ENCODE peak calls at places on chromosomes 4 and X, in nine cellular contexts. One of them, this sample, is unnamed.

GRCh38 chrX:46686003-46686645 is 72.8 kb downstream of the SLC9A7 start:
- DNase-seq in cardiac fibroblast: peak; percentile 52
- DNase-seq in endothelial cell of umbilical vein: peak; percentile 41
- DNase-seq in psoas muscle: no peak
- DNase-seq in AG09309: no peak
- DNase-seq in neural progenitor cell: peak; percentile 44
- DNase-seq in spleen: no peak
- DNase-seq in GM06990: no peak
- DNase-seq in fibroblast of lung: peak; percentile 52
- DNase-seq in this sample: peak; percentile 17

GRCh38 chr4:53622739-53623151 is 31.5 kb upstream of the LNX1 start:
- DNase-seq in psoas muscle: no peak
- DNase-seq in GM06990: no peak
- DNase-seq in cardiac fibroblast: peak; percentile 81
- DNase-seq in spleen: no peak
- DNase-seq in neural progenitor cell: no peak
- DNase-seq in fibroblast of lung: peak; percentile 80
- DNase-seq in AG09309: peak; percentile 90
- DNase-seq in endothelial cell of umbilical vein: no peak
- DNase-seq in this sample: no peak

GRCh38 chr4:7004331-7004730 is 38.8 kb upstream of the TADA2B start:
- DNase-seq in psoas muscle: no peak
- DNase-seq in fibroblast of lung: no peak
- DNase-seq in GM06990: no peak
- DNase-seq in neural progenitor cell: no peak
- DNase-seq in AG09309: peak; percentile 86
- DNase-seq in spleen: no peak
- DNase-seq in endothelial cell of umbilical vein: no peak
- DNase-seq in cardiac fibroblast: no peak
- DNase-seq in this sample: no peak

GRCh38 chr4:14924945-14925344 is 77.3 kb upstream of the CPEB2 start:
- DNase-seq in GM06990: no peak
- DNase-seq in psoas muscle: no peak
- DNase-seq in cardiac fibroblast: no peak
- DNase-seq in AG09309: no peak
- DNase-seq in spleen: peak; percentile 50
- DNase-seq in endothelial cell of umbilical vein: no peak
- DNase-seq in fibroblast of lung: no peak
- DNase-seq in neural progenitor cell: no peak
- DNase-seq in this sample: peak; percentile 46

GRCh38 chr4:176191974-176192373 is 3.4 kb downstream of the SPATA4 start:
- DNase-seq in neural progenitor cell: no peak
- DNase-seq in cardiac fibroblast: no peak
- DNase-seq in AG09309: no peak
- DNase-seq in spleen: no peak
- DNase-seq in endothelial cell of umbilical vein: peak; percentile 71
- DNase-seq in psoas muscle: no peak
- DNase-seq in GM06990: no peak
- DNase-seq in fibroblast of lung: peak; percentile 44
- DNase-seq in this sample: no peak

GRCh38 chr4:121376097-121376496 is 4.7 kb downstream of the QRFPR start:
- DNase-seq in cardiac fibroblast: no peak
- DNase-seq in spleen: no peak
- DNase-seq in GM06990: no peak
- DNase-seq in neural progenitor cell: no peak
- DNase-seq in fibroblast of lung: no peak
- DNase-seq in psoas muscle: no peak
- DNase-seq in endothelial cell of umbilical vein: no peak
- DNase-seq in AG09309: no peak
- DNase-seq in this sample: no peak

GRCh38 chrX:41481264-41482109 is 34.3 kb downstream of the NYX start:
- DNase-seq in AG09309: no peak
- DNase-seq in cardiac fibroblast: peak; percentile 13
- DNase-seq in neural progenitor cell: peak; percentile 50
- DNase-seq in spleen: no peak
- DNase-seq in fibroblast of lung: no peak
- DNase-seq in GM06990: no peak
- DNase-seq in psoas muscle: no peak
- DNase-seq in endothelial cell of umbilical vein: peak; percentile 2
- DNase-seq in this sample: no peak

GRCh38 chrX:115311666-115312065 is 22.2 kb downstream of the LUZP4 start:
- DNase-seq in spleen: peak; percentile 75
- DNase-seq in cardiac fibroblast: peak; percentile 3
- DNase-seq in psoas muscle: no peak
- DNase-seq in GM06990: peak; percentile 18
- DNase-seq in neural progenitor cell: peak; percentile 88
- DNase-seq in fibroblast of lung: no peak
- DNase-seq in AG09309: no peak
- DNase-seq in endothelial cell of umbilical vein: no peak
- DNase-seq in this sample: no peak

GRCh38 chrX:155577682-155578081 is 35.1 kb downstream of the TMLHE start:
- DNase-seq in fibroblast of lung: no peak
- DNase-seq in psoas muscle: no peak
- DNase-seq in spleen: no peak
- DNase-seq in neural progenitor cell: no peak
- DNase-seq in endothelial cell of umbilical vein: no peak
- DNase-seq in AG09309: no peak
- DNase-seq in GM06990: peak; percentile 7
- DNase-seq in cardiac fibroblast: no peak
- DNase-seq in this sample: no peak

GRCh38 chrX:153871946-153872878 is 13.8 kb downstream of the L1CAM start:
- DNase-seq in fibroblast of lung: no peak
- DNase-seq in psoas muscle: no peak
- DNase-seq in spleen: peak; percentile 66
- DNase-seq in endothelial cell of umbilical vein: no peak
- DNase-seq in AG09309: no peak
- DNase-seq in cardiac fibroblast: no peak
- DNase-seq in neural progenitor cell: no peak
- DNase-seq in GM06990: no peak
- DNase-seq in this sample: no peak

GRCh38 chr4:3199661-3200422 is 49.1 kb upstream of the MSANTD1 start:
- DNase-seq in GM06990: no peak
- DNase-seq in AG09309: peak; percentile 79
- DNase-seq in endothelial cell of umbilical vein: no peak
- DNase-seq in spleen: no peak
- DNase-seq in neural progenitor cell: no peak
- DNase-seq in fibroblast of lung: peak; percentile 31
- DNase-seq in cardiac fibroblast: no peak
- DNase-seq in psoas muscle: peak; percentile 80
- DNase-seq in this sample: no peak

GRCh38 chrX:1932231-1932630 is 317.4 kb downstream of the ASMT start:
- DNase-seq in psoas muscle: no peak
- DNase-seq in cardiac fibroblast: peak; percentile 78
- DNase-seq in neural progenitor cell: no peak
- DNase-seq in spleen: no peak
- DNase-seq in endothelial cell of umbilical vein: no peak
- DNase-seq in AG09309: peak; percentile 54
- DNase-seq in fibroblast of lung: no peak
- DNase-seq in GM06990: no peak
- DNase-seq in this sample: no peak

GRCh38 chr4:168995537-168996295 is 14.3 kb downstream of the CBR4 start:
- DNase-seq in psoas muscle: no peak
- DNase-seq in cardiac fibroblast: peak; percentile 39
- DNase-seq in neural progenitor cell: peak; percentile 21
- DNase-seq in spleen: no peak
- DNase-seq in fibroblast of lung: peak; percentile 37
- DNase-seq in AG09309: no peak
- DNase-seq in endothelial cell of umbilical vein: peak; percentile 24
- DNase-seq in GM06990: no peak
- DNase-seq in this sample: no peak

GRCh38 chrX:868248-868647 is 237.7 kb downstream of the SHOX start:
- DNase-seq in spleen: no peak
- DNase-seq in cardiac fibroblast: no peak
- DNase-seq in psoas muscle: no peak
- DNase-seq in fibroblast of lung: no peak
- DNase-seq in GM06990: no peak
- DNase-seq in AG09309: no peak
- DNase-seq in endothelial cell of umbilical vein: no peak
- DNase-seq in neural progenitor cell: no peak
- DNase-seq in this sample: no peak

GRCh38 chrX:140762061-140762460 is 52.5 kb downstream of the LINC00632 start:
- DNase-seq in cardiac fibroblast: peak; percentile 79
- DNase-seq in endothelial cell of umbilical vein: peak; percentile 46
- DNase-seq in psoas muscle: no peak
- DNase-seq in fibroblast of lung: peak; percentile 75
- DNase-seq in GM06990: no peak
- DNase-seq in spleen: no peak
- DNase-seq in neural progenitor cell: peak; percentile 75
- DNase-seq in AG09309: no peak
- DNase-seq in this sample: peak; percentile 26

GRCh38 chr4:158129649-158130048 is 43.2 kb downstream of the GASK1B start:
- DNase-seq in spleen: no peak
- DNase-seq in endothelial cell of umbilical vein: no peak
- DNase-seq in cardiac fibroblast: no peak
- DNase-seq in fibroblast of lung: no peak
- DNase-seq in GM06990: no peak
- DNase-seq in psoas muscle: no peak
- DNase-seq in AG09309: no peak
- DNase-seq in neural progenitor cell: no peak
- DNase-seq in this sample: no peak

GRCh38 chr4:87938746-87939145 is 36.8 kb upstream of the SPP1 start:
- DNase-seq in cardiac fibroblast: no peak
- DNase-seq in endothelial cell of umbilical vein: no peak
- DNase-seq in fibroblast of lung: no peak
- DNase-seq in psoas muscle: no peak
- DNase-seq in spleen: no peak
- DNase-seq in GM06990: no peak
- DNase-seq in AG09309: no peak
- DNase-seq in neural progenitor cell: no peak
- DNase-seq in this sample: no peak

GRCh38 chrX:12390301-12390700 is 252.0 kb downstream of the FRMPD4 start:
- DNase-seq in GM06990: no peak
- DNase-seq in endothelial cell of umbilical vein: no peak
- DNase-seq in psoas muscle: no peak
- DNase-seq in fibroblast of lung: peak; percentile 9
- DNase-seq in AG09309: peak; percentile 24
- DNase-seq in cardiac fibroblast: peak; percentile 51
- DNase-seq in neural progenitor cell: no peak
- DNase-seq in spleen: no peak
- DNase-seq in this sample: no peak

GRCh38 chrX:138853936-138854335 is 142.4 kb upstream of the FGF13 start:
- DNase-seq in psoas muscle: no peak
- DNase-seq in fibroblast of lung: no peak
- DNase-seq in GM06990: no peak
- DNase-seq in cardiac fibroblast: no peak
- DNase-seq in AG09309: no peak
- DNase-seq in spleen: no peak
- DNase-seq in neural progenitor cell: no peak
- DNase-seq in endothelial cell of umbilical vein: no peak
- DNase-seq in this sample: no peak

GRCh38 chr4:47061435-47061834 is 30.1 kb downstream of the GABRB1 start:
- DNase-seq in GM06990: no peak
- DNase-seq in psoas muscle: no peak
- DNase-seq in neural progenitor cell: no peak
- DNase-seq in fibroblast of lung: peak; percentile 72
- DNase-seq in AG09309: no peak
- DNase-seq in endothelial cell of umbilical vein: no peak
- DNase-seq in cardiac fibroblast: no peak
- DNase-seq in spleen: no peak
- DNase-seq in this sample: no peak

GRCh38 chr4:98659106-98659592 is 738 bp upstream of the TSPAN5 start:
- DNase-seq in fibroblast of lung: peak; percentile 59
- DNase-seq in spleen: no peak
- DNase-seq in AG09309: no peak
- DNase-seq in neural progenitor cell: peak; percentile 43
- DNase-seq in endothelial cell of umbilical vein: no peak
- DNase-seq in psoas muscle: no peak
- DNase-seq in GM06990: no peak
- DNase-seq in cardiac fibroblast: peak; percentile 51
- DNase-seq in this sample: no peak

GRCh38 chr4:139562839-139563238 is 6.8 kb upstream of the SETD7 start:
- DNase-seq in cardiac fibroblast: no peak
- DNase-seq in psoas muscle: no peak
- DNase-seq in spleen: no peak
- DNase-seq in neural progenitor cell: no peak
- DNase-seq in endothelial cell of umbilical vein: no peak
- DNase-seq in GM06990: no peak
- DNase-seq in fibroblast of lung: no peak
- DNase-seq in AG09309: no peak
- DNase-seq in this sample: no peak

GRCh38 chr4:103994059-103994458 is 274.3 kb upstream of the TACR3 start:
- DNase-seq in fibroblast of lung: peak; percentile 1
- DNase-seq in cardiac fibroblast: no peak
- DNase-seq in GM06990: no peak
- DNase-seq in spleen: no peak
- DNase-seq in neural progenitor cell: peak; percentile 22
- DNase-seq in psoas muscle: no peak
- DNase-seq in endothelial cell of umbilical vein: no peak
- DNase-seq in AG09309: no peak
- DNase-seq in this sample: no peak

GRCh38 chrX:128992107-128992971 is 531.0 kb downstream of the SMARCA1 start:
- DNase-seq in endothelial cell of umbilical vein: no peak
- DNase-seq in fibroblast of lung: no peak
- DNase-seq in cardiac fibroblast: no peak
- DNase-seq in psoas muscle: no peak
- DNase-seq in neural progenitor cell: no peak
- DNase-seq in GM06990: no peak
- DNase-seq in spleen: no peak
- DNase-seq in AG09309: no peak
- DNase-seq in this sample: no peak
- TF ChIP-seq CTCF in endothelial cell of umbilical vein: no peak
- TF ChIP-seq CTCF in fibroblast of lung: no peak
- TF ChIP-seq CTCF in cardiac fibroblast: no peak
- TF ChIP-seq CTCF in psoas muscle: no peak
- TF ChIP-seq CTCF in neural progenitor cell: peak; percentile 26
- TF ChIP-seq CTCF in GM06990: no peak
- TF ChIP-seq CTCF in spleen: no peak
- TF ChIP-seq CTCF in AG09309: no peak
- TF ChIP-seq CTCF in this sample: no peak

GRCh38 chrX:23797371-23798128 is 14.6 kb downstream of the SAT1 start:
- DNase-seq in fibroblast of lung: no peak
- DNase-seq in GM06990: no peak
- DNase-seq in endothelial cell of umbilical vein: peak; percentile 42
- DNase-seq in AG09309: no peak
- DNase-seq in psoas muscle: no peak
- DNase-seq in cardiac fibroblast: peak; percentile 10
- DNase-seq in neural progenitor cell: no peak
- DNase-seq in spleen: no peak
- DNase-seq in this sample: peak; percentile 54
- TF ChIP-seq CTCF in fibroblast of lung: no peak
- TF ChIP-seq CTCF in GM06990: no peak
- TF ChIP-seq CTCF in endothelial cell of umbilical vein: no peak
- TF ChIP-seq CTCF in AG09309: no peak
- TF ChIP-seq CTCF in psoas muscle: no peak
- TF ChIP-seq CTCF in cardiac fibroblast: no peak
- TF ChIP-seq CTCF in neural progenitor cell: no peak
- TF ChIP-seq CTCF in spleen: no peak
- TF ChIP-seq CTCF in this sample: no peak

GRCh38 chr4:147996840-147997239 is 265.0 kb downstream of the ARHGAP10 start:
- DNase-seq in cardiac fibroblast: no peak
- DNase-seq in AG09309: no peak
- DNase-seq in spleen: no peak
- DNase-seq in neural progenitor cell: no peak
- DNase-seq in endothelial cell of umbilical vein: no peak
- DNase-seq in psoas muscle: no peak
- DNase-seq in fibroblast of lung: no peak
- DNase-seq in GM06990: no peak
- DNase-seq in this sample: no peak
- TF ChIP-seq CTCF in cardiac fibroblast: no peak
- TF ChIP-seq CTCF in AG09309: no peak
- TF ChIP-seq CTCF in spleen: no peak
- TF ChIP-seq CTCF in neural progenitor cell: no peak
- TF ChIP-seq CTCF in endothelial cell of umbilical vein: no peak
- TF ChIP-seq CTCF in psoas muscle: no peak
- TF ChIP-seq CTCF in fibroblast of lung: no peak
- TF ChIP-seq CTCF in GM06990: no peak
- TF ChIP-seq CTCF in this sample: no peak

GRCh38 chr4:186669159-186669720 is 54.4 kb downstream of the FAT1 start:
- DNase-seq in fibroblast of lung: peak; percentile 81
- DNase-seq in spleen: no peak
- DNase-seq in endothelial cell of umbilical vein: peak; percentile 27
- DNase-seq in AG09309: peak; percentile 47
- DNase-seq in GM06990: no peak
- DNase-seq in cardiac fibroblast: peak; percentile 83
- DNase-seq in psoas muscle: no peak
- DNase-seq in neural progenitor cell: peak; percentile 41
- DNase-seq in this sample: no peak
- TF ChIP-seq CTCF in fibroblast of lung: peak; percentile 34
- TF ChIP-seq CTCF in spleen: peak; percentile 18
- TF ChIP-seq CTCF in endothelial cell of umbilical vein: peak; percentile 7
- TF ChIP-seq CTCF in AG09309: peak; percentile 22
- TF ChIP-seq CTCF in GM06990: no peak
- TF ChIP-seq CTCF in cardiac fibroblast: peak; percentile 39
- TF ChIP-seq CTCF in psoas muscle: peak; percentile 50
- TF ChIP-seq CTCF in neural progenitor cell: peak; percentile 52
- TF ChIP-seq CTCF in this sample: peak; percentile 30

This sample was measured in Calu3.